ENCODE peak calls at places on chromosomes 2 and 18, in eight cellular contexts. W, K, V, X, I, S, P and D are unnamed samples.

GRCh38 chr2:230865324-230865765 is 603 bp downstream of the ITM2C start:
- DNase-seq in W (no peak), K (no peak), V (no peak), X (no peak), I (no peak), S (no peak), P (no peak), D (no peak)

GRCh38 chr2:236125541-236125940 is 42.6 kb downstream of the GBX2 start:
- DNase-seq in W (no peak), K (no peak), V (no peak), X (no peak), I (no peak), S (no peak), P (no peak), D (no peak)

GRCh38 chr2:202681688-202682205 is 47.0 kb downstream of the FAM117B start:
- DNase-seq in W (no peak), K (no peak), V (no peak), X (no peak), I (no peak), S (no peak), P (no peak), D (no peak)

GRCh38 chr2:231946241-231946814 is 15.2 kb upstream of the DIS3L2 start:
- DNase-seq in W (no peak), K (no peak), V (no peak), X (no peak), I (no peak), S (no peak), P (no peak), D (no peak)

GRCh38 chr2:95034221-95034620 is 8.7 kb downstream of the MAL start:
- DNase-seq in W (no peak), K (peak), V (no peak), X (no peak), I (no peak), S (no peak), P (no peak), D (no peak)

GRCh38 chr2:53509827-53510785 is 257.5 kb upstream of the CHAC2 start:
- DNase-seq in W (no peak), K (no peak), V (no peak), X (no peak), I (no peak), S (no peak), P (no peak), D (no peak)

GRCh38 chr2:143034292-143035074 is 94.7 kb upstream of the ARHGAP15 start:
- DNase-seq in W (peak), K (peak), V (no peak), X (peak), I (peak), S (no peak), P (peak), D (peak)

GRCh38 chr2:173631123-173631450 is 276.4 kb downstream of the CDCA7 start:
- DNase-seq in W (no peak), K (peak), V (no peak), X (no peak), I (peak), S (no peak), P (no peak), D (no peak)

GRCh38 chr2:238669581-238670340 is 178.1 kb upstream of the TWIST2 start:
- DNase-seq in W (no peak), K (no peak), V (no peak), X (no peak), I (no peak), S (no peak), P (no peak), D (no peak)

GRCh38 chr2:7572460-7572859 is 655.2 kb downstream of the RNF144A start:
- DNase-seq in W (no peak), K (no peak), V (no peak), X (peak), I (no peak), S (no peak), P (no peak), D (no peak)

GRCh38 chr2:147223119-147223518 is 621.7 kb upstream of the ACVR2A start:
- DNase-seq in W (no peak), K (no peak), V (no peak), X (no peak), I (no peak), S (no peak), P (no peak), D (no peak)

GRCh38 chr2:170812716-170813585 is 3.7 kb upstream of the GAD1 start:
- DNase-seq in W (peak), K (peak), V (no peak), X (no peak), I (peak), S (no peak), P (no peak), D (peak)

GRCh38 chr2:144619760-144620159 is 99.8 kb upstream of the ZEB2 start:
- DNase-seq in W (no peak), K (no peak), V (no peak), X (no peak), I (no peak), S (no peak), P (no peak), D (no peak)

GRCh38 chr2:9228088-9228751 is 21.6 kb downstream of the ASAP2 start:
- DNase-seq in W (no peak), K (peak), V (no peak), X (no peak), I (no peak), S (no peak), P (no peak), D (peak)

GRCh38 chr18:35695803-35696202 is 114.3 kb downstream of the GALNT1 start:
- DNase-seq in W (no peak), K (no peak), V (peak), X (no peak), I (no peak), S (peak), P (no peak), D (no peak)

GRCh38 chr18:6088432-6088831 is 193.1 kb upstream of the TMEM200C start:
- DNase-seq in W (no peak), K (no peak), V (no peak), X (no peak), I (no peak), S (no peak), P (no peak), D (no peak)

GRCh38 chr18:80184243-80184772 is 63.0 kb downstream of the PARD6G start:
- DNase-seq in W (no peak), K (no peak), V (no peak), X (no peak), I (no peak), S (no peak), P (no peak), D (no peak)

GRCh38 chr2:223613017-223613950 is 11.1 kb upstream of the SCG2 start:
- DNase-seq in W (peak), K (peak), V (peak), X (no peak), I (peak), S (peak), P (peak), D (peak)

GRCh38 chr2:1974391-1974790 is 230.1 kb upstream of the PXDN start:
- DNase-seq in W (no peak), K (peak), V (no peak), X (no peak), I (peak), S (no peak), P (no peak), D (peak)

GRCh38 chr2:42135381-42136312 is 33.5 kb upstream of the EML4 start:
- DNase-seq in W (no peak), K (no peak), V (no peak), X (no peak), I (no peak), S (no peak), P (no peak), D (no peak)

GRCh38 chr2:149330127-149331022 is at the start of gene LYPD6:
- DNase-seq in W (peak), K (peak), V (peak), X (no peak), I (no peak), S (peak), P (no peak), D (no peak)

GRCh38 chr18:58455318-58455950 is 173.5 kb downstream of the ALPK2 start:
- DNase-seq in W (no peak), K (no peak), V (no peak), X (no peak), I (no peak), S (no peak), P (no peak), D (no peak)

GRCh38 chr2:95115418-95115817 is 6.2 kb downstream of the MRPS5 start:
- DNase-seq in W (no peak), K (peak), V (peak), X (peak), I (peak), S (peak), P (no peak), D (no peak)

GRCh38 chr2:69118609-69119008 is 105.6 kb downstream of the ANTXR1 start:
- DNase-seq in W (no peak), K (peak), V (no peak), X (no peak), I (no peak), S (no peak), P (no peak), D (no peak)

GRCh38 chr2:47083886-47084682 is 71.0 kb downstream of the STPG4 start:
- DNase-seq in W (no peak), K (no peak), V (no peak), X (no peak), I (no peak), S (no peak), P (no peak), D (no peak)

GRCh38 chr2:8238521-8239230 is 443.2 kb upstream of the ID2 start:
- DNase-seq in W (no peak), K (no peak), V (peak), X (no peak), I (no peak), S (no peak), P (no peak), D (no peak)

GRCh38 chr18:8095947-8096570 is 513.2 kb upstream of the RAB12 start:
- DNase-seq in W (no peak), K (no peak), V (no peak), X (no peak), I (no peak), S (no peak), P (no peak), D (no peak)